ENCODE peak calls at places on chromosomes 5 and 9, in nine cellular contexts. K is GM12865, E is right cardiac atrium, R is adipocyte, Q is stromal cell of bone marrow, C is RCC 7860, U is activated B cell treated with CpG ODN at 0.5 μM for 24 hours, H is GM23248, T is AG04449. A is an unnamed sample.
A peak's percentile ranks its signal among the peaks of the same experiment; 100 is the strongest.

GRCh38 chr5:168317521-168318147 is 26.2 kb downstream of the WWC1 start:
- DNase-seq in K (no peak), E (peak; percentile 34), R (peak; percentile 62), Q (peak; percentile 54), C (peak; percentile 95), U (no peak), H (peak; percentile 87), T (peak; percentile 87), A (no peak)

GRCh38 chr5:178389031-178389729 is 156.6 kb upstream of the PHYKPL start:
- DNase-seq in K (no peak), E (no peak), R (no peak), Q (no peak), C (no peak), U (no peak), H (no peak), T (no peak), A (no peak)

GRCh38 chr5:105840800-105841199 is 1829.9 kb downstream of the EFNA5 start:
- DNase-seq in K (no peak), E (no peak), R (peak; percentile 8), Q (no peak), C (no peak), U (no peak), H (peak; percentile 3), T (no peak), A (no peak)

GRCh38 chr5:135452366-135453030 is 347 bp upstream of the TIFAB start:
- DNase-seq in K (no peak), E (no peak), R (no peak), Q (no peak), C (no peak), U (no peak), H (no peak), T (no peak), A (no peak)

GRCh38 chr5:41270423-41271251 is 57.3 kb upstream of the C6 start:
- DNase-seq in K (peak; percentile 45), E (peak; percentile 33), R (peak; percentile 77), Q (peak; percentile 47), C (peak; percentile 69), U (no peak), H (peak; percentile 80), T (no peak), A (no peak)

GRCh38 chr5:39231705-39232525 is 12.6 kb upstream of the FYB1 start:
- DNase-seq in K (peak; percentile 69), E (no peak), R (peak; percentile 28), Q (no peak), C (no peak), U (no peak), H (peak; percentile 58), T (no peak), A (no peak)

GRCh38 chr5:10351199-10351881 is 2.2 kb upstream of the MARCHF6 start:
- DNase-seq in K (no peak), E (no peak), R (no peak), Q (no peak), C (peak; percentile 60), U (no peak), H (peak; percentile 55), T (no peak), A (no peak)

GRCh38 chr5:157612071-157612476 is 36.5 kb upstream of the ADAM19 start:
- DNase-seq in K (peak; percentile 40), E (no peak), R (no peak), Q (no peak), C (no peak), U (no peak), H (no peak), T (no peak), A (no peak)

GRCh38 chr5:62606878-62607277 is 28.3 kb downstream of the LRRC70 start:
- DNase-seq in K (no peak), E (no peak), R (peak; percentile 64), Q (no peak), C (no peak), U (no peak), H (no peak), T (peak; percentile 23), A (no peak)

GRCh38 chr5:90170231-90170630 is 239.3 kb downstream of the CETN3 start:
- DNase-seq in K (no peak), E (no peak), R (no peak), Q (no peak), C (no peak), U (no peak), H (peak; percentile 5), T (no peak), A (no peak)

GRCh38 chr9:16445141-16445920 is 425.1 kb downstream of the BNC2 start:
- DNase-seq in K (no peak), E (no peak), R (peak; percentile 71), Q (no peak), C (no peak), U (no peak), H (peak; percentile 65), T (no peak), A (no peak)